ENCODE peak calls at places on chromosomes 5 and 9, in ten cellular contexts. O, A, N, V, R, K, Z, L, F and D are unnamed samples.

GRCh38 chr5:62284946-62285891 is 20.8 kb upstream of the KIF2A start:
- DNase-seq in O (no peak), A (peak; percentile 40), N (no peak), V (no peak), R (no peak), K (no peak), Z (no peak), L (no peak), F (no peak), D (no peak)

GRCh38 chr5:56314536-56314935 is 81.4 kb upstream of the ANKRD55 start:
- DNase-seq in O (no peak), A (no peak), N (no peak), V (peak; percentile 39), R (no peak), K (peak; percentile 21), Z (peak; percentile 63), L (no peak), F (no peak), D (no peak)

GRCh38 chr9:81969971-81970370 is 18.6 kb upstream of the SPATA31D1 start:
- DNase-seq in O (no peak), A (no peak), N (no peak), V (no peak), R (no peak), K (no peak), Z (no peak), L (no peak), F (no peak), D (no peak)

GRCh38 chr9:12813960-12814876 is 39.4 kb downstream of the LURAP1L start:
- DNase-seq in O (no peak), A (no peak), N (peak; percentile 90), V (no peak), R (peak; percentile 54), K (peak; percentile 92), Z (peak; percentile 99), L (no peak), F (peak; percentile 70), D (peak; percentile 79)

GRCh38 chr5:157059891-157060290 is 975 bp upstream of the HAVCR1 start:
- DNase-seq in O (no peak), A (no peak), N (no peak), V (no peak), R (no peak), K (peak; percentile 31), Z (no peak), L (no peak), F (no peak), D (no peak)

GRCh38 chr5:96149546-96149945 is 187.9 kb upstream of the ELL2 start:
- DNase-seq in O (no peak), A (no peak), N (no peak), V (no peak), R (no peak), K (no peak), Z (peak; percentile 9), L (no peak), F (no peak), D (no peak)

GRCh38 chr5:145976431-145977155 is 40.2 kb downstream of the SH3RF2 start:
- DNase-seq in O (no peak), A (no peak), N (no peak), V (no peak), R (no peak), K (no peak), Z (peak; percentile 33), L (no peak), F (no peak), D (no peak)

GRCh38 chr5:40413747-40414146 is 266.0 kb upstream of the PTGER4 start:
- DNase-seq in O (no peak), A (no peak), N (no peak), V (no peak), R (no peak), K (no peak), Z (peak; percentile 78), L (no peak), F (no peak), D (no peak)

GRCh38 chr5:16886366-16886736 is 49.7 kb downstream of the MYO10 start:
- DNase-seq in O (no peak), A (no peak), N (no peak), V (no peak), R (no peak), K (no peak), Z (peak; percentile 95), L (no peak), F (no peak), D (no peak)

GRCh38 chr5:148786456-148786855 is 40.0 kb upstream of the ADRB2 start:
- DNase-seq in O (no peak), A (no peak), N (no peak), V (no peak), R (no peak), K (no peak), Z (no peak), L (no peak), F (no peak), D (no peak)

GRCh38 chr9:91833096-91833877 is 116.7 kb downstream of the ROR2 start:
- DNase-seq in O (no peak), A (no peak), N (no peak), V (no peak), R (no peak), K (no peak), Z (no peak), L (no peak), F (no peak), D (no peak)

GRCh38 chr5:42377496-42377895 is 45.7 kb upstream of the GHR start:
- DNase-seq in O (no peak), A (no peak), N (no peak), V (no peak), R (no peak), K (no peak), Z (peak; percentile 37), L (no peak), F (no peak), D (no peak)

GRCh38 chr9:123339666-123340414 is 16.2 kb upstream of the CRB2 start:
- DNase-seq in O (peak; percentile 80), A (peak; percentile 42), N (no peak), V (no peak), R (no peak), K (no peak), Z (peak; percentile 29), L (no peak), F (no peak), D (no peak)

GRCh38 chr5:59616413-59616812 is 277.1 kb downstream of the PDE4D start:
- DNase-seq in O (no peak), A (no peak), N (no peak), V (no peak), R (no peak), K (no peak), Z (no peak), L (no peak), F (no peak), D (no peak)

GRCh38 chr5:153752890-153753289 is 262.4 kb downstream of the GRIA1 start:
- DNase-seq in O (no peak), A (no peak), N (no peak), V (no peak), R (no peak), K (no peak), Z (no peak), L (no peak), F (no peak), D (no peak)

GRCh38 chr5:14723648-14724231 is 59.2 kb downstream of the OTULIN start:
- DNase-seq in O (no peak), A (no peak), N (no peak), V (no peak), R (no peak), K (no peak), Z (no peak), L (no peak), F (no peak), D (no peak)

GRCh38 chr5:140109050-140109817 is 4.7 kb upstream of the PURA start:
- DNase-seq in O (no peak), A (no peak), N (no peak), V (no peak), R (no peak), K (no peak), Z (no peak), L (no peak), F (no peak), D (no peak)

GRCh38 chr5:137264041-137264440 is 235.1 kb downstream of the SPOCK1 start:
- DNase-seq in O (no peak), A (no peak), N (no peak), V (no peak), R (no peak), K (no peak), Z (no peak), L (no peak), F (no peak), D (no peak)

GRCh38 chr9:97891736-97892135 is 30.6 kb downstream of the TRMO start:
- DNase-seq in O (no peak), A (no peak), N (no peak), V (no peak), R (no peak), K (no peak), Z (no peak), L (no peak), F (no peak), D (no peak)

GRCh38 chr9:87193925-87194380 is 246.6 kb upstream of the GAS1 start:
- DNase-seq in O (no peak), A (no peak), N (no peak), V (no peak), R (no peak), K (no peak), Z (peak; percentile 97), L (no peak), F (no peak), D (peak; percentile 77)

GRCh38 chr5:17252543-17252942 is 35.1 kb downstream of the BASP1 start:
- DNase-seq in O (no peak), A (no peak), N (no peak), V (no peak), R (no peak), K (no peak), Z (peak; percentile 50), L (no peak), F (no peak), D (no peak)

GRCh38 chr5:1754531-1755220 is 45.0 kb downstream of the MRPL36 start:
- DNase-seq in O (no peak), A (no peak), N (no peak), V (no peak), R (no peak), K (no peak), Z (no peak), L (no peak), F (no peak), D (no peak)

GRCh38 chr9:94860678-94861588 is 134.4 kb downstream of the AOPEP start:
- DNase-seq in O (peak; percentile 87), A (peak; percentile 29), N (no peak), V (peak; percentile 50), R (no peak), K (no peak), Z (peak; percentile 72), L (no peak), F (no peak), D (no peak)

GRCh38 chr5:141475625-141476131 is at the start of gene PCDHGC3:
- DNase-seq in O (peak; percentile 62), A (peak; percentile 21), N (peak; percentile 65), V (no peak), R (peak; percentile 93), K (peak; percentile 41), Z (peak; percentile 97), L (peak; percentile 93), F (peak; percentile 48), D (peak; percentile 88)